ENCODE peak calls at places on chromosome 9, in six cellular contexts. One of them, this sample, is unnamed.

GRCh38 chr9:124390812-124391658 is 24.2 kb downstream of the PSMB7 start:
- DNase-seq in A549: peak
- DNase-seq in HepG2: peak
- DNase-seq in NB4: no peak
- DNase-seq in K562: peak
- DNase-seq in GM12878: no peak
- DNase-seq in this sample: peak

GRCh38 chr9:34252670-34253459 is 74.0 kb downstream of the UBAP1 start:
- DNase-seq in A549: peak
- DNase-seq in HepG2: peak
- DNase-seq in NB4: peak
- DNase-seq in K562: peak
- DNase-seq in GM12878: no peak
- DNase-seq in this sample: peak

GRCh38 chr9:71001780-71002386 is 119.5 kb downstream of the TRPM3 start:
- DNase-seq in A549: no peak
- DNase-seq in HepG2: peak
- DNase-seq in NB4: peak
- DNase-seq in K562: peak
- DNase-seq in GM12878: no peak
- DNase-seq in this sample: peak

GRCh38 chr9:127698985-127699670 is 7.7 kb upstream of the CFAP157 start:
- DNase-seq in A549: peak
- DNase-seq in HepG2: no peak
- DNase-seq in NB4: no peak
- DNase-seq in K562: peak
- DNase-seq in GM12878: peak
- DNase-seq in this sample: peak

GRCh38 chr9:92066131-92066530 is 49.1 kb downstream of the SPTLC1 start:
- DNase-seq in A549: no peak
- DNase-seq in HepG2: no peak
- DNase-seq in NB4: no peak
- DNase-seq in K562: no peak
- DNase-seq in GM12878: no peak
- DNase-seq in this sample: no peak

GRCh38 chr9:78677326-78677725 is 380.4 kb downstream of the PSAT1 start:
- DNase-seq in A549: no peak
- DNase-seq in HepG2: no peak
- DNase-seq in NB4: no peak
- DNase-seq in K562: no peak
- DNase-seq in GM12878: no peak
- DNase-seq in this sample: no peak

GRCh38 chr9:123940721-123941534 is 11.0 kb upstream of the DENND1A start:
- DNase-seq in A549: no peak
- DNase-seq in HepG2: peak
- DNase-seq in NB4: no peak
- DNase-seq in K562: no peak
- DNase-seq in GM12878: peak
- DNase-seq in this sample: no peak

GRCh38 chr9:94912700-94913249 is 186.3 kb downstream of the AOPEP start:
- DNase-seq in A549: peak
- DNase-seq in HepG2: peak
- DNase-seq in NB4: no peak
- DNase-seq in K562: no peak
- DNase-seq in GM12878: no peak
- DNase-seq in this sample: no peak

GRCh38 chr9:71042448-71042847 is 79.0 kb downstream of the TRPM3 start:
- DNase-seq in A549: no peak
- DNase-seq in HepG2: no peak
- DNase-seq in NB4: no peak
- DNase-seq in K562: no peak
- DNase-seq in GM12878: no peak
- DNase-seq in this sample: no peak

GRCh38 chr9:95764920-95765319 is 110.6 kb upstream of the ERCC6L2 start:
- DNase-seq in A549: no peak
- DNase-seq in HepG2: no peak
- DNase-seq in NB4: no peak
- DNase-seq in K562: no peak
- DNase-seq in GM12878: no peak
- DNase-seq in this sample: no peak

GRCh38 chr9:71910602-71911060 is 362 bp downstream of the ABHD17B start:
- DNase-seq in A549: no peak
- DNase-seq in HepG2: no peak
- DNase-seq in NB4: no peak
- DNase-seq in K562: no peak
- DNase-seq in GM12878: no peak
- DNase-seq in this sample: no peak

GRCh38 chr9:13049223-13049622 is 230.3 kb downstream of the MPDZ start:
- DNase-seq in A549: no peak
- DNase-seq in HepG2: no peak
- DNase-seq in NB4: no peak
- DNase-seq in K562: no peak
- DNase-seq in GM12878: no peak
- DNase-seq in this sample: no peak

GRCh38 chr9:107881625-107882300 is 392.2 kb upstream of the KLF4 start:
- DNase-seq in A549: no peak
- DNase-seq in HepG2: no peak
- DNase-seq in NB4: no peak
- DNase-seq in K562: no peak
- DNase-seq in GM12878: no peak
- DNase-seq in this sample: no peak

GRCh38 chr9:123373941-123374340 is 17.9 kb downstream of the CRB2 start:
- DNase-seq in A549: no peak
- DNase-seq in HepG2: no peak
- DNase-seq in NB4: no peak
- DNase-seq in K562: peak
- DNase-seq in GM12878: no peak
- DNase-seq in this sample: no peak

DNA sequence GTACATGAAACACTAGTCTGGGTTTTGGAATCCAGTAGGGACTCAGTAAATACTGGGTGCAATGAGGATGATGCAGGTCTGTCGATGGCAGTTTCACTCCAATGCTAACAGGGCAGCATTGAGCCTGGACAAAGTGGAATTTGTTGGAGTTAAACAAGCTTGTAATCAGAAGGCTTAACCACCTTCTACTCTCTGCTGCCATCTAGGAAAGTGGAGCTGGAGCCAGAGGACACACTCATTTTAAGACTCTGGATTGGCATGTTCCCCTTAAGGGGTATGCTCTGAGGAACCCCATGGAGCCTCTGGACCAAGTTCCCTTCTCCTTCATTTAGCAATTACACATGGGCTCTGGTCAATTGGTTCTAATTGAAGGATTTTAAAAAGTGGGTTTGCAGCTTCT is 331.0 kb upstream of the ADAMTSL1 start:
- DNase-seq in A549: no peak
- DNase-seq in HepG2: no peak
- DNase-seq in NB4: peak
- DNase-seq in K562: no peak
- DNase-seq in GM12878: no peak
- DNase-seq in this sample: peak
- TF ChIP-seq MYC in A549: no peak
- TF ChIP-seq MYC in HepG2: no peak
- TF ChIP-seq MYC in NB4: no peak
- TF ChIP-seq MYC in K562: no peak
- TF ChIP-seq MYC in GM12878: no peak
- TF ChIP-seq MYC in this sample: no peak

GRCh38 chr9:129458155-129458661 is 162.7 kb downstream of the C9orf50 start:
- DNase-seq in A549: no peak
- DNase-seq in HepG2: peak
- DNase-seq in NB4: peak
- DNase-seq in K562: peak
- DNase-seq in GM12878: peak
- DNase-seq in this sample: no peak

GRCh38 chr9:129459550-129460322 is 161.2 kb downstream of the C9orf50 start:
- DNase-seq in A549: no peak
- DNase-seq in HepG2: no peak
- DNase-seq in NB4: no peak
- DNase-seq in K562: no peak
- DNase-seq in GM12878: no peak
- DNase-seq in this sample: no peak

GRCh38 chr9:129457325-129457779 is 163.5 kb downstream of the C9orf50 start:
- DNase-seq in A549: no peak
- DNase-seq in HepG2: no peak
- DNase-seq in NB4: no peak
- DNase-seq in K562: no peak
- DNase-seq in GM12878: no peak
- DNase-seq in this sample: no peak

GRCh38 chr9:129460323-129461261 is 160.3 kb downstream of the C9orf50 start:
- DNase-seq in A549: peak
- DNase-seq in HepG2: peak
- DNase-seq in NB4: peak
- DNase-seq in K562: peak
- DNase-seq in GM12878: peak
- DNase-seq in this sample: peak

DNA sequence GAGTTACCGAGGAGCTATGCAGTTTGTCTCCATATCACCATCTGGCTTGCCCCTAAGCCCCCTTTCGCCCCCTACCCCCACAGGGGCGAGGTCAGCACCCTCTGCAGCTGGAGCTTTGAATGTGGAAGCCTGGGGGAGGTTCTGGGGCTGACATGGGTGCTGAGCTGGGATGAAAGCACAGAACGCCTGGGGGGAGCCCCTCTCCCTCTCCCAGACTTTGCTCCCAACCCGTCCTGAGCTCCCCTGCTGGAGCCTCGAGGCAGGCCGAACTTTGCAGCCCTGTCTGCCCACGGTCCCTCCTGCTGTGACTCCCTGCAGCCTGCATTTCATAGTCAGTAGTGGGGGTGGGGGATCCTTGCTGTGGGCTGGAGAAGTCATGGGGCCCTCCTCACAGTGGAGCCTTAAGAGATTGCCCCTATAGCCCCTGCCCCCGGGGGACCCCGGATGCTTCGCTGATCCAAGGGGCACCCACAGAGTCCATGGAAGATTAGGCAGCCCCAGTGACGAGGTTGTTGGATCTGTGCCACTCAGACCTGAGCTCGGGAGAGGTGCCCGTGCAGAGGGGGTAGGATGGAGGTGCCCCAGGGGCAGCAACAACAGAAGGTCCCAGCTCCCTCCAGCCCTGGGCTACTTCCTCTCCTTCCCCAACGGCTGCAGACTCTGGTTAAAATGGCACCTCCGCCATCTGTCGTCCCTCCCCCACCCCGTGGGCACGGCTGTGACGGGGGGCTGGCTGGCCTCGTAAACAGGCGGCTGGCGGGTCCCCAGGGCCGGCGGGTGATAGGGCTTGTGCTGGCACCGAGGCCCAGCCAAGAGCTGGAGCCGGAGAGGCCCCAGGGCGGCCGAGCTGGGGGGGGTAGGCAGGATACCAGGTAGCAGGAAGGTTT is 162.0 kb downstream of the C9orf50 start:
- DNase-seq in A549: no peak
- DNase-seq in HepG2: no peak
- DNase-seq in NB4: peak
- DNase-seq in K562: no peak
- DNase-seq in GM12878: no peak
- DNase-seq in this sample: no peak
- TF ChIP-seq MYC in A549: no peak
- TF ChIP-seq MYC in HepG2: no peak
- TF ChIP-seq MYC in NB4: no peak
- TF ChIP-seq MYC in K562: no peak
- TF ChIP-seq MYC in GM12878: no peak
- TF ChIP-seq MYC in this sample: no peak

GRCh38 chr9:113471143-113471542 is 7.6 kb downstream of the RGS3 start:
- DNase-seq in A549: no peak
- DNase-seq in HepG2: no peak
- DNase-seq in NB4: no peak
- DNase-seq in K562: no peak
- DNase-seq in GM12878: no peak
- DNase-seq in this sample: no peak
- TF ChIP-seq MYC in A549: no peak
- TF ChIP-seq MYC in HepG2: no peak
- TF ChIP-seq MYC in NB4: no peak
- TF ChIP-seq MYC in K562: no peak
- TF ChIP-seq MYC in GM12878: no peak
- TF ChIP-seq MYC in this sample: no peak

GRCh38 chr9:118183571-118183970 is 479.4 kb downstream of the TLR4 start:
- DNase-seq in A549: no peak
- DNase-seq in HepG2: no peak
- DNase-seq in NB4: no peak
- DNase-seq in K562: no peak
- DNase-seq in GM12878: no peak
- DNase-seq in this sample: no peak
- TF ChIP-seq MYC in A549: no peak
- TF ChIP-seq MYC in HepG2: no peak
- TF ChIP-seq MYC in NB4: no peak
- TF ChIP-seq MYC in K562: no peak
- TF ChIP-seq MYC in GM12878: no peak
- TF ChIP-seq MYC in this sample: no peak

GRCh38 chr9:83935276-83935890 is 14.2 kb upstream of the KIF27 start:
- DNase-seq in A549: no peak
- DNase-seq in HepG2: no peak
- DNase-seq in NB4: no peak
- DNase-seq in K562: no peak
- DNase-seq in GM12878: no peak
- DNase-seq in this sample: peak

GRCh38 chr9:83936523-83936922 is 15.3 kb upstream of the KIF27 start:
- DNase-seq in A549: no peak
- DNase-seq in HepG2: no peak
- DNase-seq in NB4: no peak
- DNase-seq in K562: no peak
- DNase-seq in GM12878: no peak
- DNase-seq in this sample: no peak

GRCh38 chr9:83937861-83938455 is 16.7 kb upstream of the KIF27 start:
- DNase-seq in A549: peak
- DNase-seq in HepG2: peak
- DNase-seq in NB4: peak
- DNase-seq in K562: peak
- DNase-seq in GM12878: no peak
- DNase-seq in this sample: peak

DNA sequence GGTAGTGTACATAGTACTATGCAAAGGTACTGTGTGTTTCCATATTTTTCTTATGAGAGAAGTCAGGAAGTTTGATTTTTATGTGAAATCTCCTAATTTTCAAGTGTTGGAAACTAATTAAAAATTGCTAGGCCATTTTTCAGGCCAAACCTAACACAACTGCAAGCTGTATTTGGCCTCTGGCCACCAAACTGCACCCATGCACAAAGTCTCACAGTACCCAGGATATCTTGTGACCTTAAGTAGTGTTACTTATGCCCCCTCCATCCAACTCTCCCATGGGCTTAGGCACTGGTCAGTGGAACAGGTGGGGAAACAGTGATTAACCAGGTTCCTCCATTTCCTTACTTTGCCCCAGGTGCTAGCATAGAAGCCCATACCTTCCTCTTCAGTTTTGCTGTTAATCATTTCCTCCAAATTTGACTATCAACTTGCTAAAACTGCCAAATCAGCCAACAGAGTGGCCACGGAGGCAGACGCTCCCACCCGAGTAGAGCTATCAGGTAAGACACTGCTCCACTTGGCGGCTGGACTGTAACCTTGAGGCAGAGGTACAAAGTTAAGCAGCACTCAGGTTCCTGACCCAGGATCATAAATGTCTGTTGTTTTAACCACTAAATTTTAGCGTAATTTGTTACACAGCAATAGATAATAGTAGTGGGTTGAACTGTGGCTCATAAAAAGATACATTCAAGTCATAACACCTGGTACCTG is 19.5 kb upstream of the KIF27 start:
- DNase-seq in A549: no peak
- DNase-seq in HepG2: no peak
- DNase-seq in NB4: no peak
- DNase-seq in K562: no peak
- DNase-seq in GM12878: no peak
- DNase-seq in this sample: no peak
- TF ChIP-seq MYC in A549: no peak
- TF ChIP-seq MYC in HepG2: no peak
- TF ChIP-seq MYC in NB4: no peak
- TF ChIP-seq MYC in K562: no peak
- TF ChIP-seq MYC in GM12878: no peak
- TF ChIP-seq MYC in this sample: no peak

GRCh38 chr9:68999393-69000105 is 14.4 kb downstream of the PRKACG start:
- DNase-seq in A549: peak
- DNase-seq in HepG2: peak
- DNase-seq in NB4: peak
- DNase-seq in K562: peak
- DNase-seq in GM12878: peak
- DNase-seq in this sample: peak
- TF ChIP-seq MYC in A549: no peak
- TF ChIP-seq MYC in HepG2: no peak
- TF ChIP-seq MYC in NB4: no peak
- TF ChIP-seq MYC in K562: peak
- TF ChIP-seq MYC in GM12878: no peak
- TF ChIP-seq MYC in this sample: no peak